ENCODE peak calls at places on chromosomes 6 and 20, in ten cellular contexts. N is NCI-H345, W is fibroblast of gingiva, F is AG09319, K is COR-L47, X is RPMI7951, J is islet precursor cell, B is endothelial cell, M is Right ventricle myocardium inferior, V is mucosa of gallbladder. P is an unnamed sample.

GRCh38 chr20:13857304-13857703 is 72.5 kb downstream of the NDUFAF5 start:
- DNase-seq in V (peak), B (no peak), M (peak), J (no peak), X (no peak), W (no peak), K (peak), F (no peak), N (peak), P (no peak)

GRCh38 chr6:22904413-22904812 is 335.0 kb downstream of the HDGFL1 start:
- DNase-seq in X (peak), M (no peak), V (no peak), J (no peak), F (no peak), B (no peak), N (peak), W (no peak), K (no peak), P (no peak)

GRCh38 chr20:1883986-1884385 is 11.2 kb upstream of the SIRPA start:
- DNase-seq in X (no peak), F (no peak), V (no peak), M (no peak), K (no peak), W (no peak), N (no peak), J (no peak), B (no peak), P (no peak)

GRCh38 chr6:170139531-170139930 is 151.3 kb downstream of the DLL1 start:
- DNase-seq in K (no peak), X (no peak), F (no peak), M (no peak), J (peak), N (no peak), B (no peak), W (no peak), V (no peak), P (no peak)

GRCh38 chr6:155021680-155022079 is 26.6 kb downstream of the TIAM2 start:
- DNase-seq in N (no peak), W (no peak), M (no peak), X (no peak), K (no peak), J (no peak), V (no peak), B (no peak), F (no peak), P (no peak)

GRCh38 chr20:20562507-20562906 is 149.9 kb downstream of the RALGAPA2 start:
- DNase-seq in X (no peak), K (no peak), F (no peak), J (no peak), B (no peak), V (no peak), W (no peak), M (no peak), N (no peak), P (no peak)

GRCh38 chr6:43673444-43674063 is 14.0 kb downstream of the MRPS18A start:
- DNase-seq in V (no peak), B (no peak), W (no peak), F (no peak), M (no peak), K (no peak), X (no peak), N (no peak), J (no peak), P (no peak)

GRCh38 chr6:12318749-12319148 is 28.6 kb downstream of the EDN1 start:
- DNase-seq in F (no peak), N (no peak), M (no peak), K (no peak), J (no peak), W (no peak), B (no peak), V (no peak), X (no peak), P (no peak)

GRCh38 chr20:59729476-59729875 is 125.1 kb downstream of the PHACTR3 start:
- DNase-seq in B (no peak), F (no peak), W (no peak), X (no peak), M (no peak), N (no peak), V (no peak), J (no peak), K (no peak), P (no peak)

GRCh38 chr6:22530506-22530905 is 38.9 kb upstream of the HDGFL1 start:
- DNase-seq in K (no peak), M (no peak), N (no peak), B (no peak), X (no peak), J (no peak), W (no peak), V (no peak), F (no peak), P (no peak)

GRCh38 chr6:138692058-138692977 is 81.3 kb upstream of the CCDC28A start:
- DNase-seq in N (peak), B (peak), J (peak), F (peak), M (peak), V (peak), K (peak), W (peak), X (peak), P (peak)

GRCh38 chr6:90860822-90861601 is 274.1 kb upstream of the MAP3K7 start:
- DNase-seq in W (no peak), K (no peak), J (no peak), X (peak), F (no peak), V (no peak), M (no peak), N (peak), B (no peak), P (no peak)

GRCh38 chr20:20791664-20792568 is 79.5 kb upstream of the RALGAPA2 start:
- DNase-seq in X (no peak), B (no peak), F (no peak), J (no peak), V (no peak), M (no peak), N (no peak), W (no peak), K (no peak), P (no peak)

GRCh38 chr6:40922281-40922680 is 116.7 kb downstream of the UNC5CL start:
- DNase-seq in M (no peak), V (no peak), B (no peak), W (peak), F (no peak), X (no peak), N (no peak), K (no peak), J (no peak), P (no peak)

GRCh38 chr6:155524249-155524651 is 68.6 kb upstream of the NOX3 start:
- DNase-seq in V (no peak), K (no peak), J (no peak), B (no peak), F (peak), M (no peak), X (peak), W (peak), N (peak), P (no peak)

GRCh38 chr6:15457121-15457646 is 205.6 kb downstream of the DTNBP1 start:
- DNase-seq in K (no peak), B (no peak), V (no peak), X (no peak), M (no peak), J (no peak), N (no peak), W (no peak), F (no peak), P (no peak)

GRCh38 chr20:32902456-32903420 is 44.0 kb downstream of the EFCAB8 start:
- DNase-seq in K (peak), J (no peak), B (peak), F (peak), W (peak), V (peak), N (peak), X (peak), M (peak), P (peak)

GRCh38 chr6:130293800-130294199 is 71.0 kb upstream of the SAMD3 start:
- DNase-seq in V (peak), J (peak), W (peak), F (peak), N (no peak), X (peak), B (peak), M (no peak), K (peak), P (peak)

GRCh38 chr20:1673424-1673823 is 15.8 kb upstream of the SIRPG start:
- DNase-seq in W (no peak), F (no peak), J (no peak), N (no peak), M (no peak), B (no peak), V (no peak), X (no peak), K (no peak), P (no peak)

GRCh38 chr6:124226396-124226795 is 422.7 kb downstream of the NKAIN2 start:
- DNase-seq in N (no peak), F (no peak), B (no peak), X (no peak), J (no peak), V (no peak), W (no peak), K (no peak), M (no peak), P (no peak)

GRCh38 chr6:53956068-53956711 is 155.1 kb upstream of the MLIP start:
- DNase-seq in M (peak), F (peak), J (peak), B (peak), V (peak), K (peak), X (peak), W (peak), N (peak), P (peak)

GRCh38 chr20:2245637-2246036 is 50.2 kb upstream of the TGM3 start:
- DNase-seq in X (no peak), V (no peak), F (no peak), N (no peak), J (peak), K (no peak), M (no peak), B (no peak), W (no peak), P (no peak)

GRCh38 chr6:161761966-161762365 is 488.1 kb upstream of the AGPAT4 start:
- DNase-seq in B (no peak), J (no peak), N (no peak), W (no peak), K (no peak), X (no peak), V (no peak), M (no peak), F (no peak), P (no peak)

GRCh38 chr6:105983763-105984162 is 102.4 kb upstream of the PRDM1 start:
- DNase-seq in V (no peak), K (no peak), N (no peak), J (no peak), X (no peak), M (no peak), B (no peak), F (no peak), W (no peak), P (no peak)

GRCh38 chr20:53512076-53512475 is 81.6 kb downstream of the ZNF217 start:
- DNase-seq in W (no peak), B (no peak), J (no peak), F (no peak), V (no peak), N (no peak), K (no peak), M (no peak), X (no peak), P (no peak)

GRCh38 chr6:49913656-49914055 is 47.3 kb upstream of the CRISP1 start:
- DNase-seq in V (no peak), X (no peak), W (no peak), N (peak), F (no peak), K (peak), J (no peak), B (no peak), M (no peak), P (no peak)

GRCh38 chr20:60581606-60582005 is 623.4 kb downstream of the CDH26 start:
- DNase-seq in N (no peak), X (no peak), J (peak), B (no peak), K (no peak), W (no peak), F (no peak), V (no peak), M (no peak), P (no peak)

GRCh38 chr20:10761786-10762185 is 88.0 kb upstream of the JAG1 start:
- DNase-seq in V (no peak), B (no peak), M (no peak), W (peak), J (no peak), N (no peak), K (no peak), F (no peak), X (peak), P (no peak)

GRCh38 chr6:29602564-29603361 is 17.8 kb downstream of the OR2H2 start:
- DNase-seq in N (no peak), X (peak), K (peak), M (no peak), B (peak), F (no peak), J (peak), W (no peak), V (no peak), P (peak)

P was measured in glutamatergic neuron.